ENCODE peak calls at places on chromosome 17, in nine cellular contexts. One of them, this sample, is unnamed.
A peak's percentile ranks its signal among the peaks of the same experiment; 100 is the strongest.

GRCh38 chr17:1224330-1224729 is 44.5 kb upstream of the ABR start:
- DNase-seq in heart left ventricle: no peak
- DNase-seq in PC-9: no peak
- DNase-seq in fibroblast of the aortic adventitia: no peak
- DNase-seq in fibroblast of lung: no peak
- DNase-seq in K562: no peak
- DNase-seq in adrenal gland: no peak
- DNase-seq in sigmoid colon: no peak
- DNase-seq in A549: no peak
- DNase-seq in this sample: no peak

GRCh38 chr17:67443931-67444597 is 67.0 kb downstream of the PITPNC1 start:
- DNase-seq in heart left ventricle: no peak
- DNase-seq in PC-9: no peak
- DNase-seq in fibroblast of the aortic adventitia: peak; percentile 83
- DNase-seq in fibroblast of lung: peak; percentile 75
- DNase-seq in K562: no peak
- DNase-seq in adrenal gland: peak; percentile 51
- DNase-seq in sigmoid colon: peak; percentile 80
- DNase-seq in A549: no peak
- DNase-seq in this sample: peak; percentile 8

GRCh38 chr17:7940743-7941142 is 8.7 kb downstream of the CNTROB start:
- DNase-seq in heart left ventricle: no peak
- DNase-seq in PC-9: no peak
- DNase-seq in fibroblast of the aortic adventitia: no peak
- DNase-seq in fibroblast of lung: no peak
- DNase-seq in K562: no peak
- DNase-seq in adrenal gland: no peak
- DNase-seq in sigmoid colon: no peak
- DNase-seq in A549: no peak
- DNase-seq in this sample: no peak

GRCh38 chr17:79627184-79627765 is 16.4 kb upstream of the RBFOX3 start:
- DNase-seq in heart left ventricle: no peak
- DNase-seq in PC-9: no peak
- DNase-seq in fibroblast of the aortic adventitia: no peak
- DNase-seq in fibroblast of lung: no peak
- DNase-seq in K562: no peak
- DNase-seq in adrenal gland: no peak
- DNase-seq in sigmoid colon: peak; percentile 53
- DNase-seq in A549: no peak
- DNase-seq in this sample: no peak

GRCh38 chr17:82876602-82877391 is 37.0 kb upstream of the ZNF750 start:
- DNase-seq in heart left ventricle: peak; percentile 90
- DNase-seq in PC-9: peak; percentile 70
- DNase-seq in fibroblast of the aortic adventitia: peak; percentile 84
- DNase-seq in fibroblast of lung: peak; percentile 83
- DNase-seq in K562: peak; percentile 81
- DNase-seq in adrenal gland: peak; percentile 48
- DNase-seq in sigmoid colon: peak; percentile 96
- DNase-seq in A549: no peak
- DNase-seq in this sample: peak; percentile 65

GRCh38 chr17:78174332-78174869 is 6.0 kb downstream of the SYNGR2 start:
- DNase-seq in heart left ventricle: peak; percentile 90
- DNase-seq in PC-9: peak; percentile 48
- DNase-seq in fibroblast of the aortic adventitia: no peak
- DNase-seq in fibroblast of lung: no peak
- DNase-seq in K562: no peak
- DNase-seq in adrenal gland: peak; percentile 82
- DNase-seq in sigmoid colon: peak; percentile 85
- DNase-seq in A549: peak; percentile 56
- DNase-seq in this sample: no peak

GRCh38 chr17:42821176-42821575 is 2.9 kb downstream of the BECN1 start:
- DNase-seq in heart left ventricle: no peak
- DNase-seq in PC-9: no peak
- DNase-seq in fibroblast of the aortic adventitia: no peak
- DNase-seq in fibroblast of lung: no peak
- DNase-seq in K562: no peak
- DNase-seq in adrenal gland: no peak
- DNase-seq in sigmoid colon: no peak
- DNase-seq in A549: no peak
- DNase-seq in this sample: no peak

GRCh38 chr17:2084766-2085647 is 30.1 kb downstream of the HIC1 start:
- DNase-seq in heart left ventricle: peak; percentile 84
- DNase-seq in PC-9: peak; percentile 71
- DNase-seq in fibroblast of the aortic adventitia: peak; percentile 92
- DNase-seq in fibroblast of lung: peak; percentile 94
- DNase-seq in K562: no peak
- DNase-seq in adrenal gland: peak; percentile 75
- DNase-seq in sigmoid colon: peak; percentile 87
- DNase-seq in A549: peak; percentile 67
- DNase-seq in this sample: no peak

GRCh38 chr17:57593739-57594462 is 151.2 kb downstream of the CCDC182 start:
- DNase-seq in heart left ventricle: no peak
- DNase-seq in PC-9: no peak
- DNase-seq in fibroblast of the aortic adventitia: no peak
- DNase-seq in fibroblast of lung: no peak
- DNase-seq in K562: no peak
- DNase-seq in adrenal gland: peak; percentile 20
- DNase-seq in sigmoid colon: no peak
- DNase-seq in A549: no peak
- DNase-seq in this sample: no peak

GRCh38 chr17:54899201-54899600 is 1.5 kb upstream of the TOM1L1 start:
- DNase-seq in heart left ventricle: no peak
- DNase-seq in PC-9: no peak
- DNase-seq in fibroblast of the aortic adventitia: no peak
- DNase-seq in fibroblast of lung: no peak
- DNase-seq in K562: no peak
- DNase-seq in adrenal gland: no peak
- DNase-seq in sigmoid colon: no peak
- DNase-seq in A549: no peak
- DNase-seq in this sample: no peak

GRCh38 chr17:54902017-54902416 is 1.4 kb downstream of the TOM1L1 start:
- DNase-seq in heart left ventricle: no peak
- DNase-seq in PC-9: no peak
- DNase-seq in fibroblast of the aortic adventitia: no peak
- DNase-seq in fibroblast of lung: no peak
- DNase-seq in K562: no peak
- DNase-seq in adrenal gland: no peak
- DNase-seq in sigmoid colon: no peak
- DNase-seq in A549: no peak
- DNase-seq in this sample: no peak

GRCh38 chr17:54901230-54901847 is 687 bp downstream of the TOM1L1 start:
- DNase-seq in heart left ventricle: no peak
- DNase-seq in PC-9: peak; percentile 81
- DNase-seq in fibroblast of the aortic adventitia: peak; percentile 60
- DNase-seq in fibroblast of lung: peak; percentile 68
- DNase-seq in K562: no peak
- DNase-seq in adrenal gland: no peak
- DNase-seq in sigmoid colon: no peak
- DNase-seq in A549: peak; percentile 83
- DNase-seq in this sample: no peak

GRCh38 chr17:54899721-54900456 is 763 bp upstream of the TOM1L1 start:
- DNase-seq in heart left ventricle: no peak
- DNase-seq in PC-9: no peak
- DNase-seq in fibroblast of the aortic adventitia: no peak
- DNase-seq in fibroblast of lung: no peak
- DNase-seq in K562: peak; percentile 33
- DNase-seq in adrenal gland: no peak
- DNase-seq in sigmoid colon: no peak
- DNase-seq in A549: no peak
- DNase-seq in this sample: peak; percentile 6

DNA sequence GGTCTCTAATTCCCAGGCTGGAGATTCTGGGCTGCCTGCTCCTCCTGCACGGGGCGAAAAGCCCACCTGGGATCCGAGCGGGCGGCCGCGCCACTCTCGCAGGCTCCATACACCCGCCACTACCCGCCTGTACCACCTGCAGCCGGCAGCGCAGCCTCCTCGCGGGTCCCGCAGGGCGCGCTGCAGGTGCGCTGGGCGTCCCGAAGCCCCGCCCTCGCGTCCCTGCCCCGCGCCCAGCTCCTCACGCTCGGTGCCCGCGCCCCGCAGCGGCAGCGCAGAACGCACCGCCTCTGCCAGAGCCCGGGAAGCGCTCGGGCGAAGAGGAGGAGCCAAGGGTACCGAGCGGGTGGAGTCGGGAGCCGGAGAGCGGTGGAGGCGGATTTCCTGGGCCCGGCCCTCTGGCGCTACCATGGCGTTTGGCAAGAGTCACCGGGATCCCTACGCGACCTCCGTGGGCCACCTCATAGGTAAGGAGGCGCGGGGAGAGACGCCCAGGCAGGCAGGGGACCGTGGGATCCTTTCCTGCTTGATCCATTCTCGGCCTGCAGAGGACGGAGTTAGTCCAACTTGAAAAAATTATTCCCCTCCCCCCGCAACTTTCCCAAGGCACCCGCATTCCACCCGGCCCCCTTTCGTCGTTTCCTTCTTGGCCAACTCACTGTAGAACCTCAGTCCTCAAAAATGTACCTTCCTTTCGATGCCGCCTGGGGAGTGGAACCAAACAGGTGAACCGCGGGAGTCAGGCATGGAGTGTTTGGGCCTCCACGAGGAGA is at the start of gene TOM1L1:
- DNase-seq in heart left ventricle: peak; percentile 72
- DNase-seq in PC-9: peak; percentile 85
- DNase-seq in fibroblast of the aortic adventitia: peak; percentile 45
- DNase-seq in fibroblast of lung: peak; percentile 53
- DNase-seq in K562: peak; percentile 82
- DNase-seq in adrenal gland: peak; percentile 78
- DNase-seq in sigmoid colon: peak; percentile 77
- DNase-seq in A549: peak; percentile 85
- DNase-seq in this sample: peak; percentile 82
- TF ChIP-seq CTCF in heart left ventricle: no peak
- TF ChIP-seq CTCF in PC-9: peak; percentile 24
- TF ChIP-seq CTCF in fibroblast of the aortic adventitia: no peak
- TF ChIP-seq CTCF in fibroblast of lung: peak; percentile 3
- TF ChIP-seq CTCF in K562: no peak
- TF ChIP-seq CTCF in adrenal gland: no peak
- TF ChIP-seq CTCF in sigmoid colon: peak; percentile 9
- TF ChIP-seq CTCF in A549: no peak
- TF ChIP-seq CTCF in this sample: no peak

DNA sequence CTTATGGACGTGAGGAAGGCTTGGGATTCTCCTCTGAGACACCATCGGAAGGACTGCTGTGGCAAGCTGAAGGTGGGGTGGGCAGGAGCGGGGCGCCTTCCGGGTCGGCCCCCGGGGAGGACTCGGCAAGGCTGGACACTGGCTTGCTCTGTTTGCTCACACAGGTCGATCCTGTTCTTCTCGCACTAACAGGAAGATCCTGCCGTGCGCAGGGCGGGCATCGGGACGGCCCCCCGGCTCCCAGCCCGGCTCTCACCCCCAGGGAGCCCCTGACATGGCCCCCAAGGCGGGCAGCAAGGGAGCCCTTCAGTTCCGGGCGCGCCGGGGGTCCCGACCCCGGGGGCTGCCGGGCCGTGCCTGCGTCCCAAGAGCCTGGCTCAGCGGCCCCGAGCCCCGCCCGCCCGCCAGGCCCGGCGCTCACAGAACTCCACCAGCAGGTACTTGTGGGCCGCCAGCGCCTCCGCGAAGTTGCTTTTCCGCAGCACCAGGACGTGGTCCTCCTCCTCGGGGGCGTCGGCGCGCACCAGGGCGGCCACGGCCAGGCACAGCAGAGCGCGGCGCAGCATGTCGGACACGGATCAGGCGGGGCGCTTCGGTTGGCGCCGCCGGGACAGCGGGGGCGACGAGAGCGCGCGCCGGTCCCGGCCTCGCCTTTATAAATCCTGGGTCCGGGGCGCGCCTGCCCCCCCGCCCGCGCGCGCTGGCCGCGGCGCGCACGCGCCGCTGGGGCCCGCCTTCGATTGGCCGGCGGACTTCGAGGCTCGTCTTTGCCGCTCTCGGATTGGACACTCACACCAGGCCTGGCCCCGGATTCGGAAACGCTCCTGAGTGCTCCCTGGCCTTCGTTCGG is at the start of gene P4HB:
- DNase-seq in heart left ventricle: no peak
- DNase-seq in PC-9: no peak
- DNase-seq in fibroblast of the aortic adventitia: no peak
- DNase-seq in fibroblast of lung: no peak
- DNase-seq in K562: peak; percentile 96
- DNase-seq in adrenal gland: peak; percentile 45
- DNase-seq in sigmoid colon: no peak
- DNase-seq in A549: no peak
- DNase-seq in this sample: peak; percentile 95
- TF ChIP-seq CTCF in heart left ventricle: no peak
- TF ChIP-seq CTCF in PC-9: no peak
- TF ChIP-seq CTCF in fibroblast of the aortic adventitia: no peak
- TF ChIP-seq CTCF in fibroblast of lung: no peak
- TF ChIP-seq CTCF in K562: no peak
- TF ChIP-seq CTCF in adrenal gland: no peak
- TF ChIP-seq CTCF in sigmoid colon: no peak
- TF ChIP-seq CTCF in A549: no peak
- TF ChIP-seq CTCF in this sample: no peak

DNA sequence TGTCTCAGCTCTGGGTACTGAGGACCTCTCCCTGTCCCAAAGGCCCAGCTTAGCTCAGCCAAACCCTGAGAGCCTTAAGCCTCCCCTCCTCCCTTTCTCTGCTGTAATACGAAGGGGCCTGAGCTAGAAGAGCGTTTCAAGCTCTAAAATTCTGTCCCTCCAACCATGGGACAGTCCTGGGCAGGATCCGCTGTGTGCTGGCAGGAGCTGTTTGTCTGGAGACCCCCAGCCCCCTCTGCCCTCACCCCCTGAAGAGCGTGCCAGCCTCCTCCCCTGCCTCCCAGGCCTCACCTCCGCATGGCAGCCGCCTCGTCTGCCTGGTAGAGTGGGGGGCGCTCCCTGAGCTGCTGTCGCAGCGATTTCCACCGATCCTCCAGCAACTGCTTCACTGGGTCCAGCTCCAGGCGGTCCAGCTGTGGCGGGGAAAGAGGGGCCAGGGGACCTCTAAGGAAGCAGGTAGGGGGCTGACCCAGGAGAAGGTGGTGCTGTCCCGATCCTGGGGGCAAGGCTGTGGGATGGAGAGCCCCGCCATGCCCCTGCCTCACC is 14.7 kb downstream of the UBALD2 start:
- DNase-seq in heart left ventricle: no peak
- DNase-seq in PC-9: no peak
- DNase-seq in fibroblast of the aortic adventitia: no peak
- DNase-seq in fibroblast of lung: no peak
- DNase-seq in K562: no peak
- DNase-seq in adrenal gland: no peak
- DNase-seq in sigmoid colon: no peak
- DNase-seq in A549: no peak
- DNase-seq in this sample: no peak
- TF ChIP-seq CTCF in heart left ventricle: peak; percentile 5
- TF ChIP-seq CTCF in PC-9: peak; percentile 0
- TF ChIP-seq CTCF in fibroblast of the aortic adventitia: no peak
- TF ChIP-seq CTCF in fibroblast of lung: no peak
- TF ChIP-seq CTCF in K562: no peak
- TF ChIP-seq CTCF in adrenal gland: no peak
- TF ChIP-seq CTCF in sigmoid colon: no peak
- TF ChIP-seq CTCF in A549: peak; percentile 31
- TF ChIP-seq CTCF in this sample: no peak

DNA sequence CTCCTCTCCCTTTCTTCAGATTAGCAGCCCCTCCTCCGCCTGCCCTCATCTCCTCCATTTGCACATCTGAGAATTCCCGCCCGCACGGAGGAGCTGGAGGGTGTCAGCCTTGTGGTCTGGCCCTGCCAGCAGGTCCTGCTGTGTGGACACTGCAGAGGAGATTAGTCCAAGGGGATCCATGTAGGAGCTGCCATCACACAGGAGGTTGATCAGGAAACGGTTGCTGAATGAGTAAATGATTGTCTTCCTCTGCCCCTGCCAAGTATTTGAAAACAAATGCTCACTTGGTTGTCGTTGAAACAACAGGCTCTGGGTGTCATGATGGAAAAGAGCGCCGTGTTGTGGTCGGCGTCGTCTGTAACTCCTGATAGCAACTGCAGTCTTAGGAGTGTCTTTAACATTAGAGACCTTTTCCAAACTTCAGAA is 63.8 kb upstream of the CHMP6 start:
- DNase-seq in heart left ventricle: peak; percentile 15
- DNase-seq in PC-9: no peak
- DNase-seq in fibroblast of the aortic adventitia: no peak
- DNase-seq in fibroblast of lung: no peak
- DNase-seq in K562: no peak
- DNase-seq in adrenal gland: no peak
- DNase-seq in sigmoid colon: peak; percentile 56
- DNase-seq in A549: no peak
- DNase-seq in this sample: no peak
- TF ChIP-seq CTCF in heart left ventricle: peak; percentile 26
- TF ChIP-seq CTCF in PC-9: no peak
- TF ChIP-seq CTCF in fibroblast of the aortic adventitia: no peak
- TF ChIP-seq CTCF in fibroblast of lung: peak; percentile 13
- TF ChIP-seq CTCF in K562: no peak
- TF ChIP-seq CTCF in adrenal gland: no peak
- TF ChIP-seq CTCF in sigmoid colon: no peak
- TF ChIP-seq CTCF in A549: no peak
- TF ChIP-seq CTCF in this sample: no peak

This sample was measured in nephron progenitor cell.